ENCODE peak calls at places on chromosomes 6 and 20, in seven cellular contexts. U, R, K, E, X, B and Z are unnamed samples.

GRCh38 chr6:18122128-18123093 is at the start of gene NHLRC1:
- DNase-seq in U (peak), R (peak), K (peak), E (peak), X (peak), B (peak), Z (peak)

GRCh38 chr6:47698342-47698787 is at the start of gene ADGRF4:
- DNase-seq in U (no peak), R (no peak), K (no peak), E (no peak), X (no peak), B (no peak), Z (no peak)

GRCh38 chr6:140320799-140321099 is 946.3 kb upstream of the CITED2 start:
- DNase-seq in U (no peak), R (no peak), K (no peak), E (no peak), X (no peak), B (no peak), Z (no peak)

GRCh38 chr20:36154696-36155628 is at the start of gene EPB41L1:
- DNase-seq in U (no peak), R (no peak), K (peak), E (no peak), X (no peak), B (peak), Z (no peak)

GRCh38 chr20:45104786-45105185 is 3.9 kb upstream of the KCNS1 start:
- DNase-seq in U (no peak), R (peak), K (peak), E (peak), X (no peak), B (no peak), Z (no peak)

GRCh38 chr6:16918586-16918985 is 157.3 kb upstream of the ATXN1 start:
- DNase-seq in U (no peak), R (no peak), K (no peak), E (no peak), X (no peak), B (no peak), Z (no peak)

GRCh38 chr6:114364295-114364694 is 21.5 kb upstream of the HS3ST5 start:
- DNase-seq in U (no peak), R (no peak), K (no peak), E (no peak), X (no peak), B (no peak), Z (no peak)

GRCh38 chr20:44594730-44595129 is 12.4 kb downstream of the PKIG start:
- DNase-seq in U (no peak), R (no peak), K (no peak), E (no peak), X (no peak), B (peak), Z (peak)

GRCh38 chr6:11495565-11496145 is 41.9 kb upstream of the TMEM170B start:
- DNase-seq in U (no peak), R (no peak), K (no peak), E (no peak), X (no peak), B (no peak), Z (no peak)

GRCh38 chr6:69994251-69994650 is 127.9 kb downstream of the COL19A1 start:
- DNase-seq in U (no peak), R (no peak), K (no peak), E (no peak), X (no peak), B (no peak), Z (no peak)